ENCODE peak calls at places on chromosome 6, in ten cellular contexts. F, V, B, E, Q, R, P, S, X and M are unnamed samples.

GRCh38 chr6:111846511-111847409 is 26.5 kb downstream of the FYN start:
- DNase-seq in F (no peak), X (no peak), E (peak), S (no peak), B (no peak), Q (no peak), P (no peak), V (peak), R (no peak), M (no peak)

GRCh38 chr6:70797625-70798024 is 129.9 kb downstream of the SMAP1 start:
- DNase-seq in Q (no peak), S (no peak), E (no peak), P (no peak), B (no peak), X (no peak), F (no peak), R (no peak), V (no peak), M (no peak)

GRCh38 chr6:117477988-117478852 is 4.3 kb upstream of the DCBLD1 start:
- DNase-seq in Q (peak), R (no peak), B (no peak), P (no peak), E (peak), X (no peak), F (no peak), S (no peak), V (peak), M (peak)

GRCh38 chr6:85792278-85792677 is 149.6 kb upstream of the SYNCRIP start:
- DNase-seq in R (no peak), Q (peak), V (peak), F (no peak), B (no peak), P (peak), E (peak), S (no peak), X (no peak), M (no peak)

GRCh38 chr6:138370631-138371451 is 6.9 kb upstream of the SMIM28 start:
- DNase-seq in Q (no peak), V (no peak), P (no peak), R (no peak), S (no peak), F (no peak), E (peak), X (no peak), B (no peak), M (no peak)

GRCh38 chr6:81766482-81767069 is 14.1 kb upstream of the TENT5A start:
- DNase-seq in R (no peak), X (no peak), Q (peak), V (peak), P (peak), S (no peak), F (no peak), E (peak), B (no peak), M (no peak)

GRCh38 chr6:160130729-160131484 is 9.3 kb downstream of the SLC22A1 start:
- DNase-seq in F (no peak), X (no peak), P (no peak), B (no peak), Q (no peak), R (no peak), S (no peak), V (no peak), E (no peak), M (no peak)

GRCh38 chr6:87899499-87900147 is 148.0 kb upstream of the SPACA1 start:
- DNase-seq in X (no peak), S (no peak), P (no peak), F (no peak), V (no peak), B (no peak), R (no peak), Q (no peak), E (no peak), M (no peak)

GRCh38 chr6:13923527-13924145 is 1.1 kb upstream of the RNF182 start:
- DNase-seq in E (no peak), P (peak), X (no peak), V (peak), Q (peak), R (no peak), S (no peak), F (no peak), B (peak), M (no peak)

GRCh38 chr6:99614430-99615161 is 8.0 kb downstream of the PRDM13 start:
- DNase-seq in Q (no peak), S (no peak), B (no peak), V (no peak), F (no peak), X (peak), P (no peak), R (peak), E (peak), M (peak)

GRCh38 chr6:43921548-43922422 is 151.8 kb downstream of the VEGFA start:
- DNase-seq in F (peak), B (no peak), S (no peak), Q (no peak), V (no peak), R (no peak), E (no peak), X (no peak), P (no peak), M (no peak)

GRCh38 chr6:28124350-28124970 is at the start of gene ZSCAN16:
- DNase-seq in E (peak), B (peak), P (peak), Q (peak), X (peak), F (peak), S (peak), R (peak), V (peak), M (peak)